ENCODE peak calls at places on chromosomes 16 and 17, in nine cellular contexts. Y, S, R, A, E, P, T, J and I are unnamed samples.

GRCh38 chr16:56988161-56988947 is 1.0 kb upstream of the NLRC5 start:
- DNase-seq in Y (peak; percentile 13), S (no peak), R (no peak), A (no peak), E (no peak), P (no peak), T (no peak), J (no peak), I (no peak)

GRCh38 chr16:49700222-49700927 is 155.5 kb downstream of the ZNF423 start:
- DNase-seq in Y (no peak), S (peak; percentile 52), R (peak; percentile 89), A (no peak), E (peak; percentile 70), P (peak; percentile 45), T (no peak), J (no peak), I (no peak)

GRCh38 chr17:15999974-16000827 is 577 bp downstream of the TTC19 start:
- DNase-seq in Y (no peak), S (no peak), R (no peak), A (no peak), E (peak; percentile 73), P (peak; percentile 26), T (no peak), J (peak; percentile 45), I (no peak)

GRCh38 chr16:46732561-46732960 is 15.6 kb downstream of the MYLK3 start:
- DNase-seq in Y (no peak), S (no peak), R (peak; percentile 57), A (no peak), E (no peak), P (no peak), T (no peak), J (no peak), I (no peak)

GRCh38 chr16:2743007-2743810 is 9.2 kb upstream of the SRRM2 start:
- DNase-seq in Y (no peak), S (no peak), R (no peak), A (no peak), E (no peak), P (no peak), T (no peak), J (no peak), I (no peak)

GRCh38 chr16:21652451-21652850 is at the start of gene IGSF6:
- DNase-seq in Y (no peak), S (no peak), R (no peak), A (no peak), E (no peak), P (no peak), T (no peak), J (no peak), I (no peak)

GRCh38 chr16:58345574-58346354 is 46.5 kb upstream of the GINS3 start:
- DNase-seq in Y (no peak), S (no peak), R (no peak), A (no peak), E (no peak), P (no peak), T (no peak), J (no peak), I (no peak)

GRCh38 chr17:69702078-69702477 is 287.6 kb downstream of the MAP2K6 start:
- DNase-seq in Y (no peak), S (no peak), R (no peak), A (no peak), E (no peak), P (no peak), T (no peak), J (no peak), I (no peak)

GRCh38 chr17:82876602-82877391 is 37.0 kb upstream of the ZNF750 start:
- DNase-seq in Y (peak; percentile 78), S (peak; percentile 82), R (peak; percentile 94), A (peak; percentile 65), E (peak; percentile 75), P (peak; percentile 82), T (peak; percentile 45), J (peak; percentile 74), I (no peak)

GRCh38 chr17:17883801-17884200 is 47.0 kb upstream of the SREBF1 start:
- DNase-seq in Y (no peak), S (no peak), R (no peak), A (no peak), E (no peak), P (no peak), T (no peak), J (no peak), I (no peak)

GRCh38 chr17:59914274-59914854 is 21.4 kb downstream of the RPS6KB1 start:
- DNase-seq in Y (no peak), S (no peak), R (no peak), A (no peak), E (no peak), P (no peak), T (no peak), J (no peak), I (no peak)

DNA sequence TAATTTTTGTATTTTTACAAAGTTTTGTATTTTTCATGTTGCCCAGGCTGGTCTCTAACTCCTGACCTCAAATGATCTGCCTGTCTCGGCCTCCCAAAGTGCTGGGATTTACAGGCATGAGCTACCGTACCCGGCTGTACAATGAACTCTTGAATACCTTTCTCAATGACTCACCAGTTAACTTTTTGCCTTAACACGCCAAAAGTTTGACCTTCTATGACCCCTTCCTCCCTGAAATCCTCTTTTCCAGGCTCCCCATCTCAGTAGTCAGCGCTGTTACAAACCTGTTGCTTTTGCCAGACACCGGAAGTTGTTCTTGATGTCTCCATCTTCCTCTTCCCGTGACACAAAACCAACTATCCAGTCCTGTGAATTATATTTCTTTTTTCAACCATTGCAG is 158.1 kb upstream of the ASIC2 start:
- DNase-seq in Y (no peak), S (no peak), R (no peak), A (no peak), E (no peak), P (no peak), T (no peak), J (no peak), I (no peak)
- TF ChIP-seq CTCF in Y (no peak), S (no peak), R (no peak), A (no peak), E (no peak), P (no peak), T (no peak), J (no peak), I (no peak)

GRCh38 chr16:64012166-64012565 is 1109.7 kb downstream of the CDH11 start:
- DNase-seq in Y (no peak), S (no peak), R (no peak), A (no peak), E (no peak), P (no peak), T (no peak), J (no peak), I (no peak)

GRCh38 chr16:64011650-64012049 is 1110.2 kb downstream of the CDH11 start:
- DNase-seq in Y (no peak), S (no peak), R (no peak), A (no peak), E (no peak), P (no peak), T (no peak), J (no peak), I (no peak)

GRCh38 chr16:64008131-64008530 is 1113.7 kb downstream of the CDH11 start:
- DNase-seq in Y (no peak), S (no peak), R (no peak), A (no peak), E (no peak), P (no peak), T (no peak), J (no peak), I (no peak)
- TF ChIP-seq CTCF in Y (no peak), S (no peak), R (no peak), A (peak; percentile 12), E (no peak), P (no peak), T (no peak), J (no peak), I (no peak)

GRCh38 chr17:66987059-66987616 is 22.6 kb downstream of the CACNG4 start:
- DNase-seq in Y (no peak), S (no peak), R (no peak), A (no peak), E (no peak), P (no peak), T (no peak), J (no peak), I (no peak)

GRCh38 chr17:66986659-66987058 is 22.2 kb downstream of the CACNG4 start:
- DNase-seq in Y (no peak), S (no peak), R (no peak), A (no peak), E (no peak), P (no peak), T (no peak), J (no peak), I (no peak)

GRCh38 chr17:66989076-66989475 is 24.6 kb downstream of the CACNG4 start:
- DNase-seq in Y (no peak), S (no peak), R (no peak), A (no peak), E (no peak), P (no peak), T (no peak), J (no peak), I (no peak)

GRCh38 chr17:66989579-66989978 is 25.1 kb downstream of the CACNG4 start:
- DNase-seq in Y (no peak), S (no peak), R (no peak), A (no peak), E (no peak), P (no peak), T (no peak), J (no peak), I (no peak)

DNA sequence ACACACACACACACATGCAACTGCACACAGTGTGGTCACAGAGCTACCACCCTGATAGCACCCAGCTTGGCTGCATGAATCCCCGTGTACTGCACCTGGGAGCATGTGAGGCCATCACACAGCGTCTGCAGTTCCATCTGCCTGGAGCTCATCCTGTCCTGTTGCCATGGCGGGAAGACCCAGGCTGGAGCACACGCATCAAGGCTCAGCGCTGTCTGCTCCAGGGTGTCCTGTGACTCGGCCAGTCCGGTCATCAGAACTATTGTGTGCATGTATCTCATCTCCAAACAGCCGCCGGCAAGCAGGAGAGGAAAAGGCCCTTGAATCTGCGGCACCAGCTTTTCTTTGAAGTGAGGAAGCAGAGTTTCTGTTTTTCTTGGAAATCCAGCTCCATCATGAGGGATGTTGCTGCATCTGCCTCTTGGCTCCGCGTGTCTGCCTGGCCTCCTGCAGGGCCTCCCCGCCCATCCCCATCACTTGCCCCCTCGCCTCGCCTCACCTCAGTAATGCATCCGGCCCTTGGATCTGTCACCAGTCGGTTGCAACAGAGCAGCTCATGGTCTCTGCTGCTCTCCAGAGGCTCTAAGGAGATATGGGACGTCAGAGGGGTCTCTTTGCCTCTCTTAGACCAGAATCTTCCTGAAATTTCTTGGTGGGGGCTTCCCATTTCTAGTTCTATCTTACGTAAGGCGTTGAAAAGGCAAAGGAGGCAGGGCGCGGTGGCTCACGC is 23.7 kb downstream of the CACNG4 start:
- DNase-seq in Y (no peak), S (no peak), R (no peak), A (no peak), E (no peak), P (no peak), T (no peak), J (no peak), I (no peak)
- TF ChIP-seq CTCF in Y (no peak), S (no peak), R (no peak), A (no peak), E (no peak), P (no peak), T (no peak), J (no peak), I (no peak)

DNA sequence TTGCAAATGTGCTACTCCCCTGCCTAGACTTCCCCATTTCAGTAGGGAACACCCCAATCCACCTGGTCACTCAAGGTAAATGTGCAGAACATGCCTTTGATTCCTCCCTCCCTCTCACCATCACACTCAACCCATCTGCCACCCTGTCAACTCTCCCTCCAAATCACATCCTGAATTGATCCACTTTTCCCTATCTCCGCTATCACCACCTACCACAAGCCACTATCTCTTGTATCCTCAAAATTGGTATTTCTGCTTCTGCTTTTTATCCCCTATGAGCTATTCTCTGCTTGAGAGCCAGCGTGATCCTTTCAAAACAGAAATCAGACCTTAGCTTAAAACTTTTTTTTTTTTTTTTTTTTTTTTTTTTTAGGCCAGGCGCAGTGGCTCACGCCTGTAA is 5.4 kb upstream of the NOL11 start:
- DNase-seq in Y (no peak), S (no peak), R (no peak), A (no peak), E (no peak), P (no peak), T (no peak), J (no peak), I (no peak)
- TF ChIP-seq CTCF in Y (no peak), S (no peak), R (no peak), A (no peak), E (no peak), P (no peak), T (no peak), J (no peak), I (no peak)